ENCODE peak calls at places on chromosomes 7 and 10, in seven cellular contexts. X is mammary epithelial cell, E is right atrium auricular region, G is foreskin keratinocyte, U is mesothelial cell of epicardium, H is brain microvascular endothelial cell, O is HFFc6. D is an unnamed sample.

GRCh38 chr10:5488272-5489161 is 10.9 kb downstream of the CALML5 start:
- DNase-seq in X (peak), E (no peak), G (peak), U (no peak), H (no peak), O (no peak), D (no peak)

GRCh38 chr7:112322070-112322469 is 115.6 kb downstream of the ZNF277 start:
- DNase-seq in X (no peak), E (no peak), G (no peak), U (no peak), H (no peak), O (no peak), D (no peak)

GRCh38 chr7:126790763-126791162 is 462.0 kb downstream of the GRM8 start:
- DNase-seq in X (no peak), E (no peak), G (no peak), U (no peak), H (no peak), O (no peak), D (no peak)

GRCh38 chr7:35356495-35356894 is 102.6 kb upstream of the TBX20 start:
- DNase-seq in X (no peak), E (no peak), G (no peak), U (no peak), H (no peak), O (no peak), D (no peak)

GRCh38 chr7:29310625-29311024 is 116.0 kb downstream of the CHN2 start:
- DNase-seq in X (no peak), E (no peak), G (no peak), U (no peak), H (no peak), O (no peak), D (no peak)

GRCh38 chr7:90726120-90726519 is 130.0 kb downstream of the CDK14 start:
- DNase-seq in X (peak), E (no peak), G (no peak), U (no peak), H (no peak), O (peak), D (no peak)

GRCh38 chr7:72430531-72430930 is 18.4 kb upstream of the CALN1 start:
- DNase-seq in X (no peak), E (no peak), G (no peak), U (no peak), H (no peak), O (no peak), D (no peak)

GRCh38 chr7:87959336-87959735 is 25.3 kb downstream of the ADAM22 start:
- DNase-seq in X (no peak), E (no peak), G (no peak), U (no peak), H (no peak), O (no peak), D (no peak)

GRCh38 chr7:27151945-27152815 is at the start of gene HOXA3:
- DNase-seq in X (peak), E (no peak), G (peak), U (peak), H (no peak), O (peak), D (no peak)

GRCh38 chr7:4769753-4770152 is 5.7 kb upstream of the AP5Z1 start:
- DNase-seq in X (no peak), E (no peak), G (no peak), U (no peak), H (peak), O (no peak), D (no peak)

GRCh38 chr7:7274782-7275181 is 92.4 kb downstream of the C1GALT1 start:
- DNase-seq in X (peak), E (no peak), G (peak), U (no peak), H (peak), O (peak), D (no peak)

GRCh38 chr7:27137603-27138410 is 5.7 kb downstream of the HOXA5 start:
- DNase-seq in X (peak), E (no peak), G (no peak), U (peak), H (no peak), O (no peak), D (no peak)

GRCh38 chr10:6543431-6544005 is 36.6 kb downstream of the PRKCQ start:
- DNase-seq in X (no peak), E (no peak), G (no peak), U (no peak), H (no peak), O (no peak), D (no peak)

GRCh38 chr7:137820156-137820555 is 26.6 kb downstream of the DGKI start:
- DNase-seq in X (no peak), E (no peak), G (no peak), U (no peak), H (no peak), O (no peak), D (no peak)

GRCh38 chr7:125561006-125561405 is 631.4 kb upstream of the POT1 start:
- DNase-seq in X (no peak), E (no peak), G (no peak), U (no peak), H (no peak), O (no peak), D (no peak)

GRCh38 chr10:71460615-71461014 is 63.9 kb downstream of the CDH23 start:
- DNase-seq in X (no peak), E (no peak), G (no peak), U (no peak), H (no peak), O (no peak), D (no peak)

GRCh38 chr10:71461457-71461856 is 64.7 kb downstream of the CDH23 start:
- DNase-seq in X (no peak), E (no peak), G (no peak), U (no peak), H (no peak), O (no peak), D (no peak)

GRCh38 chr10:71457908-71458307 is 61.2 kb downstream of the CDH23 start:
- DNase-seq in X (no peak), E (no peak), G (no peak), U (no peak), H (no peak), O (no peak), D (no peak)

GRCh38 chr10:71458387-71458786 is 61.7 kb downstream of the CDH23 start:
- DNase-seq in X (no peak), E (no peak), G (no peak), U (no peak), H (no peak), O (no peak), D (no peak)

GRCh38 chr10:71459513-71459912 is 62.8 kb downstream of the CDH23 start:
- DNase-seq in X (no peak), E (no peak), G (no peak), U (no peak), H (no peak), O (no peak), D (no peak)
- TF ChIP-seq CTCF in X (no peak), E (no peak), G (no peak), U (no peak), H (no peak), O (no peak), D (no peak)

GRCh38 chr10:80165173-80165572 is 32.6 kb downstream of the PLAC9 start:
- DNase-seq in X (peak), E (no peak), G (peak), U (no peak), H (peak), O (peak), D (no peak)
- TF ChIP-seq CTCF in X (peak), E (no peak), G (peak), U (no peak), H (peak), O (no peak), D (no peak)

GRCh38 chr10:121904888-121905287 is 22.9 kb downstream of the ATE1 start:
- DNase-seq in X (no peak), E (no peak), G (no peak), U (no peak), H (no peak), O (no peak), D (no peak)
- TF ChIP-seq CTCF in X (no peak), E (no peak), G (no peak), U (no peak), H (no peak), O (no peak), D (no peak)

GRCh38 chr7:32957326-32958045 is at the start of gene FKBP9:
- DNase-seq in X (peak), E (peak), G (peak), U (peak), H (peak), O (peak), D (no peak)
- TF ChIP-seq CTCF in X (no peak), E (no peak), G (no peak), U (no peak), H (no peak), O (no peak), D (no peak)